ENCODE peak calls at places on chromosomes 13 and 19, in five cellular contexts. One of them, this sample, is unnamed.

GRCh38 chr19:5719274-5719960 is 529 bp downstream of the LONP1 start:
- DNase-seq in NCI-H2171 treated with DMSO at 0.1 percent for 48 hours: peak
- DNase-seq in fibroblast of mammary gland: no peak
- DNase-seq in stimulated activated CD4-positive, alpha-beta T cell treated with anti-CD3 and anti-CD28 coated beads, Interleukin-1b, Interleukin-23, amount 100 ng/mL, for 24 hours: no peak
- DNase-seq in fibroblast of gingiva: no peak
- DNase-seq in this sample: peak

GRCh38 chr19:16136185-16137067 is 7.1 kb upstream of the HSH2D start:
- DNase-seq in NCI-H2171 treated with DMSO at 0.1 percent for 48 hours: peak
- DNase-seq in fibroblast of mammary gland: no peak
- DNase-seq in stimulated activated CD4-positive, alpha-beta T cell treated with anti-CD3 and anti-CD28 coated beads, Interleukin-1b, Interleukin-23, amount 100 ng/mL, for 24 hours: no peak
- DNase-seq in fibroblast of gingiva: no peak
- DNase-seq in this sample: no peak

GRCh38 chr13:46210362-46211083 is 1.2 kb upstream of the LRRC63 start:
- DNase-seq in NCI-H2171 treated with DMSO at 0.1 percent for 48 hours: no peak
- DNase-seq in fibroblast of mammary gland: no peak
- DNase-seq in stimulated activated CD4-positive, alpha-beta T cell treated with anti-CD3 and anti-CD28 coated beads, Interleukin-1b, Interleukin-23, amount 100 ng/mL, for 24 hours: no peak
- DNase-seq in fibroblast of gingiva: no peak
- DNase-seq in this sample: no peak

GRCh38 chr13:46113596-46113995 is 8.8 kb upstream of the CPB2 start:
- DNase-seq in NCI-H2171 treated with DMSO at 0.1 percent for 48 hours: no peak
- DNase-seq in fibroblast of mammary gland: peak
- DNase-seq in stimulated activated CD4-positive, alpha-beta T cell treated with anti-CD3 and anti-CD28 coated beads, Interleukin-1b, Interleukin-23, amount 100 ng/mL, for 24 hours: no peak
- DNase-seq in fibroblast of gingiva: no peak
- DNase-seq in this sample: peak

GRCh38 chr13:42484396-42484795 is 89.6 kb upstream of the TNFSF11 start:
- DNase-seq in NCI-H2171 treated with DMSO at 0.1 percent for 48 hours: peak
- DNase-seq in fibroblast of mammary gland: peak
- DNase-seq in stimulated activated CD4-positive, alpha-beta T cell treated with anti-CD3 and anti-CD28 coated beads, Interleukin-1b, Interleukin-23, amount 100 ng/mL, for 24 hours: no peak
- DNase-seq in fibroblast of gingiva: peak
- DNase-seq in this sample: no peak

GRCh38 chr13:73835138-73835721 is 299.0 kb downstream of the KLF12 start:
- DNase-seq in NCI-H2171 treated with DMSO at 0.1 percent for 48 hours: peak
- DNase-seq in fibroblast of mammary gland: peak
- DNase-seq in stimulated activated CD4-positive, alpha-beta T cell treated with anti-CD3 and anti-CD28 coated beads, Interleukin-1b, Interleukin-23, amount 100 ng/mL, for 24 hours: no peak
- DNase-seq in fibroblast of gingiva: peak
- DNase-seq in this sample: peak

GRCh38 chr19:57560049-57560491 is 407 bp upstream of the ZNF550 start:
- DNase-seq in NCI-H2171 treated with DMSO at 0.1 percent for 48 hours: no peak
- DNase-seq in fibroblast of mammary gland: peak
- DNase-seq in stimulated activated CD4-positive, alpha-beta T cell treated with anti-CD3 and anti-CD28 coated beads, Interleukin-1b, Interleukin-23, amount 100 ng/mL, for 24 hours: no peak
- DNase-seq in fibroblast of gingiva: peak
- DNase-seq in this sample: peak

GRCh38 chr19:16637535-16637934 is 9.5 kb upstream of the MED26 start:
- DNase-seq in NCI-H2171 treated with DMSO at 0.1 percent for 48 hours: no peak
- DNase-seq in fibroblast of mammary gland: peak
- DNase-seq in stimulated activated CD4-positive, alpha-beta T cell treated with anti-CD3 and anti-CD28 coated beads, Interleukin-1b, Interleukin-23, amount 100 ng/mL, for 24 hours: no peak
- DNase-seq in fibroblast of gingiva: peak
- DNase-seq in this sample: no peak

GRCh38 chr19:30719991-30720329 is 347.8 kb downstream of the ZNF536 start:
- DNase-seq in NCI-H2171 treated with DMSO at 0.1 percent for 48 hours: peak
- DNase-seq in fibroblast of mammary gland: no peak
- DNase-seq in stimulated activated CD4-positive, alpha-beta T cell treated with anti-CD3 and anti-CD28 coated beads, Interleukin-1b, Interleukin-23, amount 100 ng/mL, for 24 hours: no peak
- DNase-seq in fibroblast of gingiva: no peak
- DNase-seq in this sample: no peak

GRCh38 chr19:29875931-29876330 is 64.1 kb downstream of the CCNE1 start:
- DNase-seq in NCI-H2171 treated with DMSO at 0.1 percent for 48 hours: no peak
- DNase-seq in fibroblast of mammary gland: no peak
- DNase-seq in stimulated activated CD4-positive, alpha-beta T cell treated with anti-CD3 and anti-CD28 coated beads, Interleukin-1b, Interleukin-23, amount 100 ng/mL, for 24 hours: no peak
- DNase-seq in fibroblast of gingiva: no peak
- DNase-seq in this sample: no peak

GRCh38 chr19:3857449-3858003 is 11.3 kb downstream of the ZFR2 start:
- DNase-seq in NCI-H2171 treated with DMSO at 0.1 percent for 48 hours: peak
- DNase-seq in fibroblast of mammary gland: no peak
- DNase-seq in stimulated activated CD4-positive, alpha-beta T cell treated with anti-CD3 and anti-CD28 coated beads, Interleukin-1b, Interleukin-23, amount 100 ng/mL, for 24 hours: no peak
- DNase-seq in fibroblast of gingiva: no peak
- DNase-seq in this sample: no peak

GRCh38 chr13:25775986-25776385 is 275.8 kb downstream of the SHISA2 start:
- DNase-seq in NCI-H2171 treated with DMSO at 0.1 percent for 48 hours: no peak
- DNase-seq in fibroblast of mammary gland: no peak
- DNase-seq in stimulated activated CD4-positive, alpha-beta T cell treated with anti-CD3 and anti-CD28 coated beads, Interleukin-1b, Interleukin-23, amount 100 ng/mL, for 24 hours: no peak
- DNase-seq in fibroblast of gingiva: no peak
- DNase-seq in this sample: no peak

GRCh38 chr13:18235756-18236527 is 945.7 kb downstream of the TUBA3C start:
- DNase-seq in NCI-H2171 treated with DMSO at 0.1 percent for 48 hours: no peak
- DNase-seq in fibroblast of mammary gland: no peak
- DNase-seq in stimulated activated CD4-positive, alpha-beta T cell treated with anti-CD3 and anti-CD28 coated beads, Interleukin-1b, Interleukin-23, amount 100 ng/mL, for 24 hours: no peak
- DNase-seq in fibroblast of gingiva: no peak
- DNase-seq in this sample: no peak

GRCh38 chr19:49779731-49780578 is 13.2 kb downstream of the AP2A1 start:
- DNase-seq in NCI-H2171 treated with DMSO at 0.1 percent for 48 hours: no peak
- DNase-seq in fibroblast of mammary gland: no peak
- DNase-seq in stimulated activated CD4-positive, alpha-beta T cell treated with anti-CD3 and anti-CD28 coated beads, Interleukin-1b, Interleukin-23, amount 100 ng/mL, for 24 hours: no peak
- DNase-seq in fibroblast of gingiva: no peak
- DNase-seq in this sample: no peak

GRCh38 chr19:12913871-12914690 is 5.0 kb downstream of the SYCE2 start:
- DNase-seq in NCI-H2171 treated with DMSO at 0.1 percent for 48 hours: no peak
- DNase-seq in fibroblast of mammary gland: peak
- DNase-seq in stimulated activated CD4-positive, alpha-beta T cell treated with anti-CD3 and anti-CD28 coated beads, Interleukin-1b, Interleukin-23, amount 100 ng/mL, for 24 hours: no peak
- DNase-seq in fibroblast of gingiva: peak
- DNase-seq in this sample: no peak

GRCh38 chr13:47287291-47287751 is 390.5 kb upstream of the HTR2A start:
- DNase-seq in NCI-H2171 treated with DMSO at 0.1 percent for 48 hours: no peak
- DNase-seq in fibroblast of mammary gland: peak
- DNase-seq in stimulated activated CD4-positive, alpha-beta T cell treated with anti-CD3 and anti-CD28 coated beads, Interleukin-1b, Interleukin-23, amount 100 ng/mL, for 24 hours: no peak
- DNase-seq in fibroblast of gingiva: peak
- DNase-seq in this sample: no peak

GRCh38 chr19:850221-850978 is 1.7 kb upstream of the ELANE start:
- DNase-seq in NCI-H2171 treated with DMSO at 0.1 percent for 48 hours: no peak
- DNase-seq in fibroblast of mammary gland: peak
- DNase-seq in stimulated activated CD4-positive, alpha-beta T cell treated with anti-CD3 and anti-CD28 coated beads, Interleukin-1b, Interleukin-23, amount 100 ng/mL, for 24 hours: no peak
- DNase-seq in fibroblast of gingiva: peak
- DNase-seq in this sample: no peak

GRCh38 chr13:22220186-22221160 is 549.6 kb downstream of the FGF9 start:
- DNase-seq in NCI-H2171 treated with DMSO at 0.1 percent for 48 hours: no peak
- DNase-seq in fibroblast of mammary gland: no peak
- DNase-seq in stimulated activated CD4-positive, alpha-beta T cell treated with anti-CD3 and anti-CD28 coated beads, Interleukin-1b, Interleukin-23, amount 100 ng/mL, for 24 hours: no peak
- DNase-seq in fibroblast of gingiva: no peak
- DNase-seq in this sample: no peak

GRCh38 chr13:33697936-33698335 is 120.0 kb upstream of the RFC3 start:
- DNase-seq in NCI-H2171 treated with DMSO at 0.1 percent for 48 hours: no peak
- DNase-seq in fibroblast of mammary gland: no peak
- DNase-seq in stimulated activated CD4-positive, alpha-beta T cell treated with anti-CD3 and anti-CD28 coated beads, Interleukin-1b, Interleukin-23, amount 100 ng/mL, for 24 hours: no peak
- DNase-seq in fibroblast of gingiva: no peak
- DNase-seq in this sample: no peak

GRCh38 chr13:46295531-46296464 is 84.1 kb downstream of the LRRC63 start:
- DNase-seq in NCI-H2171 treated with DMSO at 0.1 percent for 48 hours: no peak
- DNase-seq in fibroblast of mammary gland: peak
- DNase-seq in stimulated activated CD4-positive, alpha-beta T cell treated with anti-CD3 and anti-CD28 coated beads, Interleukin-1b, Interleukin-23, amount 100 ng/mL, for 24 hours: no peak
- DNase-seq in fibroblast of gingiva: peak
- DNase-seq in this sample: peak

GRCh38 chr13:80469841-80470378 is 129.0 kb upstream of the SPRY2 start:
- DNase-seq in NCI-H2171 treated with DMSO at 0.1 percent for 48 hours: no peak
- DNase-seq in fibroblast of mammary gland: peak
- DNase-seq in stimulated activated CD4-positive, alpha-beta T cell treated with anti-CD3 and anti-CD28 coated beads, Interleukin-1b, Interleukin-23, amount 100 ng/mL, for 24 hours: no peak
- DNase-seq in fibroblast of gingiva: peak
- DNase-seq in this sample: peak

GRCh38 chr13:111893071-111893606 is 173.8 kb upstream of the SOX1 start:
- DNase-seq in NCI-H2171 treated with DMSO at 0.1 percent for 48 hours: no peak
- DNase-seq in fibroblast of mammary gland: no peak
- DNase-seq in stimulated activated CD4-positive, alpha-beta T cell treated with anti-CD3 and anti-CD28 coated beads, Interleukin-1b, Interleukin-23, amount 100 ng/mL, for 24 hours: no peak
- DNase-seq in fibroblast of gingiva: no peak
- DNase-seq in this sample: no peak

GRCh38 chr19:43694553-43694952 is 21.3 kb upstream of the IRGC start:
- DNase-seq in NCI-H2171 treated with DMSO at 0.1 percent for 48 hours: no peak
- DNase-seq in fibroblast of mammary gland: no peak
- DNase-seq in stimulated activated CD4-positive, alpha-beta T cell treated with anti-CD3 and anti-CD28 coated beads, Interleukin-1b, Interleukin-23, amount 100 ng/mL, for 24 hours: no peak
- DNase-seq in fibroblast of gingiva: no peak
- DNase-seq in this sample: no peak

GRCh38 chr19:962683-963385 is 21.3 kb upstream of the WDR18 start:
- DNase-seq in NCI-H2171 treated with DMSO at 0.1 percent for 48 hours: no peak
- DNase-seq in fibroblast of mammary gland: no peak
- DNase-seq in stimulated activated CD4-positive, alpha-beta T cell treated with anti-CD3 and anti-CD28 coated beads, Interleukin-1b, Interleukin-23, amount 100 ng/mL, for 24 hours: no peak
- DNase-seq in fibroblast of gingiva: no peak
- DNase-seq in this sample: no peak

GRCh38 chr19:27770095-27770494 is 1442.9 kb downstream of the UQCRFS1 start:
- DNase-seq in NCI-H2171 treated with DMSO at 0.1 percent for 48 hours: no peak
- DNase-seq in fibroblast of mammary gland: no peak
- DNase-seq in stimulated activated CD4-positive, alpha-beta T cell treated with anti-CD3 and anti-CD28 coated beads, Interleukin-1b, Interleukin-23, amount 100 ng/mL, for 24 hours: no peak
- DNase-seq in fibroblast of gingiva: no peak
- DNase-seq in this sample: no peak

GRCh38 chr19:5805465-5806132 is 732 bp downstream of the NRTN start:
- DNase-seq in NCI-H2171 treated with DMSO at 0.1 percent for 48 hours: peak
- DNase-seq in fibroblast of mammary gland: no peak
- DNase-seq in stimulated activated CD4-positive, alpha-beta T cell treated with anti-CD3 and anti-CD28 coated beads, Interleukin-1b, Interleukin-23, amount 100 ng/mL, for 24 hours: no peak
- DNase-seq in fibroblast of gingiva: peak
- DNase-seq in this sample: peak

GRCh38 chr19:45135176-45135575 is 25.6 kb downstream of the NKPD1 start:
- DNase-seq in NCI-H2171 treated with DMSO at 0.1 percent for 48 hours: no peak
- DNase-seq in fibroblast of mammary gland: no peak
- DNase-seq in stimulated activated CD4-positive, alpha-beta T cell treated with anti-CD3 and anti-CD28 coated beads, Interleukin-1b, Interleukin-23, amount 100 ng/mL, for 24 hours: no peak
- DNase-seq in fibroblast of gingiva: no peak
- DNase-seq in this sample: no peak

GRCh38 chr19:13850910-13851753 is 25.8 kb upstream of the NANOS3 start:
- DNase-seq in NCI-H2171 treated with DMSO at 0.1 percent for 48 hours: no peak
- DNase-seq in fibroblast of mammary gland: peak
- DNase-seq in stimulated activated CD4-positive, alpha-beta T cell treated with anti-CD3 and anti-CD28 coated beads, Interleukin-1b, Interleukin-23, amount 100 ng/mL, for 24 hours: no peak
- DNase-seq in fibroblast of gingiva: peak
- DNase-seq in this sample: peak

This sample was measured in dermis blood vessel endothelial cell.